ENCODE peak calls at places on chromosomes 12 and 14, in seven cellular contexts. A is K562, O is GM12892, N is H1, R is HepG2, K is SK-N-SH, D is GM12878. Q is an unnamed sample.

GRCh38 chr14:68563256-68564131 is 229.4 kb downstream of the ZFP36L1 start:
- DNase-seq in A (no peak), O (no peak), N (no peak), R (peak), K (no peak), D (no peak), Q (no peak)

GRCh38 chr14:98189521-98189920 is 1082.5 kb downstream of the BCL11B start:
- DNase-seq in A (no peak), O (no peak), N (no peak), R (no peak), K (no peak), D (no peak), Q (no peak)

GRCh38 chr12:116320839-116321238 is 43.3 kb upstream of the MED13L start:
- DNase-seq in A (no peak), O (no peak), N (no peak), R (no peak), K (no peak), D (no peak), Q (no peak)

GRCh38 chr14:68662395-68662794 is 130.5 kb downstream of the ZFP36L1 start:
- DNase-seq in A (no peak), O (no peak), N (no peak), R (no peak), K (no peak), D (no peak), Q (no peak)

GRCh38 chr12:93578221-93578620 is 5.7 kb downstream of the SOCS2 start:
- DNase-seq in A (no peak), O (no peak), N (no peak), R (no peak), K (no peak), D (no peak), Q (no peak)

GRCh38 chr14:30115756-30116155 is 188.1 kb upstream of the PRKD1 start:
- DNase-seq in A (no peak), O (no peak), N (no peak), R (no peak), K (no peak), D (no peak), Q (no peak)

GRCh38 chr14:105053421-105053820 is 11.8 kb downstream of the GPR132 start:
- DNase-seq in A (no peak), O (no peak), N (no peak), R (no peak), K (no peak), D (no peak), Q (no peak)

GRCh38 chr14:21734457-21735074 is 60.9 kb upstream of the OR4E1 start:
- DNase-seq in A (peak), O (no peak), N (no peak), R (peak), K (peak), D (peak), Q (peak)

GRCh38 chr14:34966413-34966812 is 16.4 kb upstream of the SRP54 start:
- DNase-seq in A (peak), O (no peak), N (peak), R (no peak), K (no peak), D (no peak), Q (peak)

GRCh38 chr14:106694638-106695393 is 1168.4 kb downstream of the TMEM121 start:
- DNase-seq in A (no peak), O (peak), N (no peak), R (no peak), K (peak), D (no peak), Q (peak)

GRCh38 chr14:56501909-56502530 is 77.6 kb upstream of the TMEM260 start:
- DNase-seq in A (no peak), O (no peak), N (no peak), R (no peak), K (no peak), D (no peak), Q (no peak)

GRCh38 chr12:51662728-51663154 is 71.7 kb downstream of the SCN8A start:
- DNase-seq in A (no peak), O (no peak), N (no peak), R (peak), K (no peak), D (no peak), Q (no peak)

GRCh38 chr14:90453401-90453951 is 56.6 kb downstream of the CALM1 start:
- DNase-seq in A (peak), O (no peak), N (peak), R (no peak), K (peak), D (no peak), Q (no peak)

GRCh38 chr12:120314220-120314619 is 12.1 kb downstream of the SIRT4 start:
- DNase-seq in A (peak), O (no peak), N (peak), R (no peak), K (no peak), D (no peak), Q (no peak)

GRCh38 chr12:75648856-75649255 is 137.4 kb upstream of the KRR1 start:
- DNase-seq in A (no peak), O (no peak), N (no peak), R (no peak), K (no peak), D (no peak), Q (no peak)

GRCh38 chr14:65434216-65434850 is 21.8 kb downstream of the FUT8 start:
- DNase-seq in A (peak), O (no peak), N (no peak), R (no peak), K (no peak), D (no peak), Q (no peak)

GRCh38 chr12:30694412-30694955 is 1.2 kb downstream of the IPO8 start:
- DNase-seq in A (peak), O (no peak), N (no peak), R (no peak), K (no peak), D (no peak), Q (no peak)

GRCh38 chr12:111643428-111643826 is 42.3 kb downstream of the BRAP start:
- DNase-seq in A (no peak), O (no peak), N (no peak), R (no peak), K (no peak), D (no peak), Q (no peak)

GRCh38 chr12:66269757-66270383 is 32.4 kb upstream of the HELB start:
- DNase-seq in A (peak), O (no peak), N (no peak), R (peak), K (peak), D (peak), Q (no peak)

GRCh38 chr12:124279846-124280360 is 15.0 kb upstream of the RFLNA start:
- DNase-seq in A (no peak), O (no peak), N (no peak), R (no peak), K (no peak), D (no peak), Q (no peak)

GRCh38 chr12:132021031-132021871 is 71.5 kb downstream of the EP400 start:
- DNase-seq in A (no peak), O (no peak), N (no peak), R (no peak), K (no peak), D (no peak), Q (no peak)

GRCh38 chr12:32756476-32757158 is 920 bp upstream of the YARS2 start:
- DNase-seq in A (no peak), O (no peak), N (no peak), R (no peak), K (peak), D (no peak), Q (no peak)

GRCh38 chr12:11981174-11981733 is 89.5 kb upstream of the BCL2L14 start:
- DNase-seq in A (no peak), O (no peak), N (no peak), R (no peak), K (no peak), D (peak), Q (no peak)

GRCh38 chr14:100818221-100818699 is 7.7 kb upstream of the MEG3 start:
- DNase-seq in A (no peak), O (no peak), N (no peak), R (peak), K (no peak), D (no peak), Q (no peak)

GRCh38 chr14:102020058-102020971 is 55.9 kb downstream of the DYNC1H1 start:
- DNase-seq in A (no peak), O (no peak), N (no peak), R (no peak), K (no peak), D (no peak), Q (no peak)

GRCh38 chr12:114834621-114835020 is 150.6 kb upstream of the TBX3 start:
- DNase-seq in A (no peak), O (no peak), N (no peak), R (no peak), K (no peak), D (no peak), Q (no peak)

GRCh38 chr12:42933461-42934081 is 344.0 kb upstream of the PRICKLE1 start:
- DNase-seq in A (no peak), O (no peak), N (no peak), R (no peak), K (no peak), D (no peak), Q (no peak)

GRCh38 chr12:115813256-115813655 is 464.2 kb downstream of the MED13L start:
- DNase-seq in A (no peak), O (no peak), N (no peak), R (no peak), K (no peak), D (no peak), Q (no peak)

DNA sequence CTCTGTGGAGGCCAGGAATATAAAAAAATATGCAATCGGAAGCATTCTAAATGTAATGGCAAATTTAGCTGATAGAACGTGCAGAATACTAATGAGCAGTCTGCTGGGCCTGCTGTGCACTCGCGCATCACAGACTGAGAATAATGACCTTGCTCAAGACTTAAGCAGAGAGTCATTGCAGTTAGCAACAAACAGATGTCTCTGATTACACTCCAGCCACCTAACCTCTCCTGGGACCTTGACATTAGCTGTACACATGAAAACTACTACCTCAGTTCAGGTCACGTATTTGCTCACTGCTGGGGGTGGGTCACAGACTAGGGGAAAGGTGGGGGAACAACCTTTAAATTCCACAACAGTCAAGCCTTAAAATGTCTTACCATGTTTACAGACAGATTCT is 269.2 kb upstream of the DAAM1 start:
- DNase-seq in A (no peak), O (no peak), N (no peak), R (no peak), K (no peak), D (peak), Q (no peak)
- TF ChIP-seq POLR2AphosphoS5 in A (no peak), O (no peak), N (no peak), R (no peak), K (no peak), D (no peak), Q (no peak)

DNA sequence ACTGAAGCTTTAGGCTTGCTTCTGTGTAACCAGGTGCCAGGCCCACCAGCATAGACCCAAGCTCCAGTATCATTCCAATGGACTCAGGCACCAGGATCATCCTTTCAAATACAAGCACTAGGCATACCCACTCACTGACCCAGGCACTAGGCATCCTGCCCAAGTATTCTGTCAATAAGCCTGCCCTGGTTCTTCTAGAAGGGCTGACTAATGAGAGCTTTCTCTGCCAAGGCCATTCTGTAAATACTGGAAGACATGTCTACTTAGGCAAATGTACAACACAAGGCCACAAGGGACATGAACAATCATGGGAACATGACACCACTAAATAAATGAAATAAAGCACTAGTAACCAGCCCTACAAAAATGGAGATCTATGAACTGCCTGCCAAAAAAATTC is 352.2 kb downstream of the FSCB start:
- DNase-seq in A (no peak), O (no peak), N (no peak), R (no peak), K (no peak), D (no peak), Q (no peak)
- TF ChIP-seq TAF1 in A (no peak), O (no peak), N (no peak), R (no peak), K (no peak), D (no peak), Q (no peak)

GRCh38 chr12:62006076-62006732 is 254.0 kb upstream of the USP15 start:
- DNase-seq in A (peak), O (peak), N (no peak), R (peak), K (peak), D (no peak), Q (peak)
- TF ChIP-seq POLR2AphosphoS5 in A (no peak), O (no peak), N (no peak), R (no peak), K (no peak), D (no peak), Q (no peak)

GRCh38 chr12:56020437-56021189 is at the start of gene IKZF4:
- DNase-seq in A (peak), O (no peak), N (peak), R (no peak), K (peak), D (no peak), Q (no peak)
- TF ChIP-seq TAF1 in A (peak), O (no peak), N (peak), R (no peak), K (no peak), D (no peak), Q (no peak)

DNA sequence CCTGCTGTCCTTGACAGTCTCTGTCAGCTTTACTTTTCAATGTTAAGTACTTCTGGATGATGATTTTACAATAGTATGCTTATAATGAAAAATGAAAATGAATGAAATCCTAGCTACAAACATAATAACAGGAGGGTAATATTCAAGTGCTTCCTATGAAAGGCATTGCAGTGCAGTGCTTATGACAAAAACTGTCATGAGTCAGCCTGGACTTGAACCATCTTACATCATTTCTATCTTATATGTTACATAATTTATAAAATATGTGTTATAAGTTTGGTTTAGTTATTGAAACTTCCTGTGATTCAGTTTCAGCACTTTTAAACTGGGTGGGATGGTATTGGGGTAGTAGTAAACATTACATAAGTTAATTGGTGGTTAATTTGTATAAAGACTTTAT is 451.7 kb downstream of the TMEM117 start:
- DNase-seq in A (no peak), O (no peak), N (no peak), R (no peak), K (no peak), D (no peak), Q (no peak)
- TF ChIP-seq POLR2AphosphoS5 in A (no peak), O (no peak), N (no peak), R (no peak), K (no peak), D (no peak), Q (no peak)